ENCODE peak calls at places on chromosomes 2 and 18, in nine cellular contexts. One of them, this sample, is unnamed.

GRCh38 chr18:78506031-78506461 is 473.6 kb upstream of the SALL3 start:
- DNase-seq in tibial artery: no peak
- DNase-seq in CD8-positive, alpha-beta T cell: no peak
- DNase-seq in cardiac muscle cell: no peak
- DNase-seq in H9: peak; percentile 84
- DNase-seq in esophagus squamous epithelium: no peak
- DNase-seq in DND-41: no peak
- DNase-seq in adrenal gland: no peak
- DNase-seq in heart left ventricle: no peak
- DNase-seq in this sample: no peak

GRCh38 chr2:114127372-114127771 is 237.5 kb downstream of the ACTR3 start:
- DNase-seq in tibial artery: no peak
- DNase-seq in CD8-positive, alpha-beta T cell: no peak
- DNase-seq in cardiac muscle cell: no peak
- DNase-seq in H9: no peak
- DNase-seq in esophagus squamous epithelium: no peak
- DNase-seq in DND-41: no peak
- DNase-seq in adrenal gland: no peak
- DNase-seq in heart left ventricle: no peak
- DNase-seq in this sample: no peak

GRCh38 chr18:76803814-76804213 is 18.5 kb upstream of the ZNF236 start:
- DNase-seq in tibial artery: peak; percentile 71
- DNase-seq in CD8-positive, alpha-beta T cell: peak; percentile 81
- DNase-seq in cardiac muscle cell: peak; percentile 65
- DNase-seq in H9: peak; percentile 79
- DNase-seq in esophagus squamous epithelium: no peak
- DNase-seq in DND-41: peak; percentile 74
- DNase-seq in adrenal gland: peak; percentile 61
- DNase-seq in heart left ventricle: no peak
- DNase-seq in this sample: peak; percentile 82

GRCh38 chr2:20129320-20130274 is 78.2 kb upstream of the LAPTM4A start:
- DNase-seq in tibial artery: no peak
- DNase-seq in CD8-positive, alpha-beta T cell: no peak
- DNase-seq in cardiac muscle cell: no peak
- DNase-seq in H9: no peak
- DNase-seq in esophagus squamous epithelium: no peak
- DNase-seq in DND-41: no peak
- DNase-seq in adrenal gland: no peak
- DNase-seq in heart left ventricle: no peak
- DNase-seq in this sample: peak; percentile 75

GRCh38 chr2:169090133-169090820 is 20.9 kb downstream of the DHRS9 start:
- DNase-seq in tibial artery: no peak
- DNase-seq in CD8-positive, alpha-beta T cell: no peak
- DNase-seq in cardiac muscle cell: no peak
- DNase-seq in H9: no peak
- DNase-seq in esophagus squamous epithelium: no peak
- DNase-seq in DND-41: no peak
- DNase-seq in adrenal gland: no peak
- DNase-seq in heart left ventricle: no peak
- DNase-seq in this sample: no peak

GRCh38 chr18:56550121-56550520 is 88.3 kb downstream of the TXNL1 start:
- DNase-seq in tibial artery: no peak
- DNase-seq in CD8-positive, alpha-beta T cell: no peak
- DNase-seq in cardiac muscle cell: peak; percentile 45
- DNase-seq in H9: no peak
- DNase-seq in esophagus squamous epithelium: no peak
- DNase-seq in DND-41: no peak
- DNase-seq in adrenal gland: no peak
- DNase-seq in heart left ventricle: no peak
- DNase-seq in this sample: no peak

GRCh38 chr18:50696436-50696835 is 123.4 kb downstream of the MRO start:
- DNase-seq in tibial artery: no peak
- DNase-seq in CD8-positive, alpha-beta T cell: no peak
- DNase-seq in cardiac muscle cell: no peak
- DNase-seq in H9: no peak
- DNase-seq in esophagus squamous epithelium: no peak
- DNase-seq in DND-41: no peak
- DNase-seq in adrenal gland: no peak
- DNase-seq in heart left ventricle: no peak
- DNase-seq in this sample: no peak

GRCh38 chr2:77363277-77363676 is 158.9 kb downstream of the LRRTM4 start:
- DNase-seq in tibial artery: no peak
- DNase-seq in CD8-positive, alpha-beta T cell: no peak
- DNase-seq in cardiac muscle cell: no peak
- DNase-seq in H9: no peak
- DNase-seq in esophagus squamous epithelium: no peak
- DNase-seq in DND-41: no peak
- DNase-seq in adrenal gland: no peak
- DNase-seq in heart left ventricle: no peak
- DNase-seq in this sample: no peak

GRCh38 chr2:127644661-127645394 is 1.1 kb upstream of the GPR17 start:
- DNase-seq in tibial artery: no peak
- DNase-seq in CD8-positive, alpha-beta T cell: no peak
- DNase-seq in cardiac muscle cell: no peak
- DNase-seq in H9: no peak
- DNase-seq in esophagus squamous epithelium: no peak
- DNase-seq in DND-41: no peak
- DNase-seq in adrenal gland: no peak
- DNase-seq in heart left ventricle: peak; percentile 27
- DNase-seq in this sample: no peak

GRCh38 chr18:33757037-33757436 is 179.0 kb downstream of the ASXL3 start:
- DNase-seq in tibial artery: no peak
- DNase-seq in CD8-positive, alpha-beta T cell: no peak
- DNase-seq in cardiac muscle cell: no peak
- DNase-seq in H9: no peak
- DNase-seq in esophagus squamous epithelium: no peak
- DNase-seq in DND-41: no peak
- DNase-seq in adrenal gland: no peak
- DNase-seq in heart left ventricle: no peak
- DNase-seq in this sample: no peak

GRCh38 chr2:71880846-71881610 is 266.6 kb downstream of the CYP26B1 start:
- DNase-seq in tibial artery: peak; percentile 95
- DNase-seq in CD8-positive, alpha-beta T cell: no peak
- DNase-seq in cardiac muscle cell: peak; percentile 64
- DNase-seq in H9: no peak
- DNase-seq in esophagus squamous epithelium: no peak
- DNase-seq in DND-41: no peak
- DNase-seq in adrenal gland: peak; percentile 57
- DNase-seq in heart left ventricle: peak; percentile 77
- DNase-seq in this sample: peak; percentile 24

GRCh38 chr2:5834491-5834890 is 142.3 kb downstream of the SOX11 start:
- DNase-seq in tibial artery: no peak
- DNase-seq in CD8-positive, alpha-beta T cell: no peak
- DNase-seq in cardiac muscle cell: no peak
- DNase-seq in H9: no peak
- DNase-seq in esophagus squamous epithelium: no peak
- DNase-seq in DND-41: no peak
- DNase-seq in adrenal gland: no peak
- DNase-seq in heart left ventricle: no peak
- DNase-seq in this sample: no peak

DNA sequence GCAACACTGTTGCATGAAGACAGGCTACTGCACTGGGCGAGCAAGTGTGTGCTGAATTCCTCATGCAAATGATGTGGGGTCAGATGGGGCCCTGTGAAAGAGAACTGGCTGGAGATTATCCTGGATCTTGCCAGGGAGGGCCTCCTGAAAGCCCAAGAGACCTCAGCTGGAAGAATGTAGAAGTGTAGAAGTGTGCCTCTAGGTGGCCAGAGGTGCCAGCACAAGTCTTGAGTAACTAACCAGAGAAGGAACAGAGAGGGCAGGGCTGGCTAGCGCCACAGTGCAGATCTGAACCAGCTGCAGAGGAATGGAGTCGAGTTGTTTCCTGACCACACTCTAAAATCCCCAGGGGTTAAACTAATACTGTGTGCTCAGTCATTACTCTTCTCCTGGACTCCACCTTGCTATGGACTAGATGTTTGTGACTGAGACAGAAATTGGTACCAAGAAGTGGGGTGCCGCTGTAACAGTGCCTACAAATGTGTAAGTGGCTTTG is 399.3 kb downstream of the LRATD1 start:
- DNase-seq in tibial artery: no peak
- DNase-seq in CD8-positive, alpha-beta T cell: no peak
- DNase-seq in cardiac muscle cell: no peak
- DNase-seq in H9: peak; percentile 57
- DNase-seq in esophagus squamous epithelium: no peak
- DNase-seq in DND-41: no peak
- DNase-seq in adrenal gland: no peak
- DNase-seq in heart left ventricle: no peak
- DNase-seq in this sample: no peak
- TF ChIP-seq CTCF in tibial artery: no peak
- TF ChIP-seq CTCF in CD8-positive, alpha-beta T cell: no peak
- TF ChIP-seq CTCF in cardiac muscle cell: no peak
- TF ChIP-seq CTCF in H9: peak; percentile 47
- TF ChIP-seq CTCF in esophagus squamous epithelium: no peak
- TF ChIP-seq CTCF in DND-41: no peak
- TF ChIP-seq CTCF in adrenal gland: no peak
- TF ChIP-seq CTCF in heart left ventricle: no peak
- TF ChIP-seq CTCF in this sample: no peak

GRCh38 chr18:55511277-55511676 is 76.7 kb downstream of the TCF4 start:
- DNase-seq in tibial artery: no peak
- DNase-seq in CD8-positive, alpha-beta T cell: no peak
- DNase-seq in cardiac muscle cell: no peak
- DNase-seq in H9: no peak
- DNase-seq in esophagus squamous epithelium: no peak
- DNase-seq in DND-41: no peak
- DNase-seq in adrenal gland: no peak
- DNase-seq in heart left ventricle: no peak
- DNase-seq in this sample: no peak
- H3K4me1 ChIP-seq in tibial artery: no peaks in the 10 kb centered on the region
- H3K4me1 ChIP-seq in CD8-positive, alpha-beta T cell: no peaks in the 10 kb centered on the region
- H3K4me1 ChIP-seq in cardiac muscle cell: peaks cover 40% of the 10 kb centered on the region
- H3K4me1 ChIP-seq in H9: peaks cover 13% of the 10 kb centered on the region
- H3K4me1 ChIP-seq in esophagus squamous epithelium: peaks cover 18% of the 10 kb centered on the region
- H3K4me1 ChIP-seq in DND-41: no peaks in the 10 kb centered on the region
- H3K4me1 ChIP-seq in adrenal gland: peaks cover 14% of the 10 kb centered on the region
- H3K4me1 ChIP-seq in heart left ventricle: peaks cover 55% of the 10 kb centered on the region
- H3K4me1 ChIP-seq in this sample: no peaks in the 10 kb centered on the region

GRCh38 chr2:241724259-241724974 is 10.0 kb upstream of the D2HGDH start:
- DNase-seq in tibial artery: no peak
- DNase-seq in CD8-positive, alpha-beta T cell: peak; percentile 60
- DNase-seq in cardiac muscle cell: no peak
- DNase-seq in H9: peak; percentile 71
- DNase-seq in esophagus squamous epithelium: no peak
- DNase-seq in DND-41: peak; percentile 33
- DNase-seq in adrenal gland: no peak
- DNase-seq in heart left ventricle: no peak
- DNase-seq in this sample: no peak
- TF ChIP-seq CTCF in tibial artery: peak; percentile 6
- TF ChIP-seq CTCF in CD8-positive, alpha-beta T cell: peak; percentile 40
- TF ChIP-seq CTCF in cardiac muscle cell: peak; percentile 8
- TF ChIP-seq CTCF in H9: peak; percentile 70
- TF ChIP-seq CTCF in esophagus squamous epithelium: no peak
- TF ChIP-seq CTCF in DND-41: peak; percentile 60
- TF ChIP-seq CTCF in adrenal gland: peak; percentile 14
- TF ChIP-seq CTCF in heart left ventricle: peak; percentile 28
- TF ChIP-seq CTCF in this sample: no peak

GRCh38 chr2:229330952-229331351 is 59.9 kb upstream of the PID1 start:
- DNase-seq in tibial artery: no peak
- DNase-seq in CD8-positive, alpha-beta T cell: no peak
- DNase-seq in cardiac muscle cell: no peak
- DNase-seq in H9: no peak
- DNase-seq in esophagus squamous epithelium: no peak
- DNase-seq in DND-41: no peak
- DNase-seq in adrenal gland: no peak
- DNase-seq in heart left ventricle: no peak
- DNase-seq in this sample: no peak
- H3K4me1 ChIP-seq in tibial artery: no peaks in the 10 kb centered on the region
- H3K4me1 ChIP-seq in CD8-positive, alpha-beta T cell: no peaks in the 10 kb centered on the region
- H3K4me1 ChIP-seq in cardiac muscle cell: no peaks in the 10 kb centered on the region
- H3K4me1 ChIP-seq in H9: no peaks in the 10 kb centered on the region
- H3K4me1 ChIP-seq in esophagus squamous epithelium: no peaks in the 10 kb centered on the region
- H3K4me1 ChIP-seq in DND-41: no peaks in the 10 kb centered on the region
- H3K4me1 ChIP-seq in adrenal gland: no peaks in the 10 kb centered on the region
- H3K4me1 ChIP-seq in heart left ventricle: no peaks in the 10 kb centered on the region
- H3K4me1 ChIP-seq in this sample: no peaks in the 10 kb centered on the region

GRCh38 chr2:75561566-75562512 is 1.1 kb upstream of the EVA1A start:
- DNase-seq in tibial artery: no peak
- DNase-seq in CD8-positive, alpha-beta T cell: no peak
- DNase-seq in cardiac muscle cell: peak; percentile 8
- DNase-seq in H9: no peak
- DNase-seq in esophagus squamous epithelium: no peak
- DNase-seq in DND-41: no peak
- DNase-seq in adrenal gland: no peak
- DNase-seq in heart left ventricle: no peak
- DNase-seq in this sample: no peak

GRCh38 chr2:75560768-75561565 is at the start of gene EVA1A:
- DNase-seq in tibial artery: no peak
- DNase-seq in CD8-positive, alpha-beta T cell: no peak
- DNase-seq in cardiac muscle cell: peak; percentile 81
- DNase-seq in H9: peak; percentile 83
- DNase-seq in esophagus squamous epithelium: no peak
- DNase-seq in DND-41: peak; percentile 70
- DNase-seq in adrenal gland: no peak
- DNase-seq in heart left ventricle: peak; percentile 70
- DNase-seq in this sample: no peak

GRCh38 chr2:75558786-75559428 is 1.8 kb downstream of the EVA1A start:
- DNase-seq in tibial artery: no peak
- DNase-seq in CD8-positive, alpha-beta T cell: no peak
- DNase-seq in cardiac muscle cell: peak; percentile 78
- DNase-seq in H9: no peak
- DNase-seq in esophagus squamous epithelium: no peak
- DNase-seq in DND-41: peak; percentile 32
- DNase-seq in adrenal gland: no peak
- DNase-seq in heart left ventricle: no peak
- DNase-seq in this sample: no peak

GRCh38 chr2:75559633-75560021 is 1.1 kb downstream of the EVA1A start:
- DNase-seq in tibial artery: no peak
- DNase-seq in CD8-positive, alpha-beta T cell: no peak
- DNase-seq in cardiac muscle cell: peak; percentile 2
- DNase-seq in H9: no peak
- DNase-seq in esophagus squamous epithelium: no peak
- DNase-seq in DND-41: no peak
- DNase-seq in adrenal gland: no peak
- DNase-seq in heart left ventricle: no peak
- DNase-seq in this sample: no peak

GRCh38 chr2:75560022-75560767 is 544 bp downstream of the EVA1A start:
- DNase-seq in tibial artery: no peak
- DNase-seq in CD8-positive, alpha-beta T cell: no peak
- DNase-seq in cardiac muscle cell: peak; percentile 45
- DNase-seq in H9: peak; percentile 58
- DNase-seq in esophagus squamous epithelium: no peak
- DNase-seq in DND-41: peak; percentile 33
- DNase-seq in adrenal gland: no peak
- DNase-seq in heart left ventricle: no peak
- DNase-seq in this sample: no peak
- TF ChIP-seq CTCF in tibial artery: no peak
- TF ChIP-seq CTCF in CD8-positive, alpha-beta T cell: no peak
- TF ChIP-seq CTCF in cardiac muscle cell: peak; percentile 58
- TF ChIP-seq CTCF in H9: peak; percentile 51
- TF ChIP-seq CTCF in esophagus squamous epithelium: no peak
- TF ChIP-seq CTCF in DND-41: peak; percentile 80
- TF ChIP-seq CTCF in adrenal gland: no peak
- TF ChIP-seq CTCF in heart left ventricle: no peak
- TF ChIP-seq CTCF in this sample: no peak

This sample was measured in colonic mucosa.